ENCODE peak calls at places on chromosomes 6 and 20, in eight cellular contexts. A, N, S, T, K, M, J and E are unnamed samples.

GRCh38 chr20:44092551-44093248 is 94.3 kb downstream of the JPH2 start:
- DNase-seq in M (peak), K (peak), N (no peak), S (peak), T (peak), A (no peak), J (peak), E (no peak)

GRCh38 chr6:131061771-131062160 is 1.3 kb downstream of the EPB41L2 start:
- DNase-seq in T (peak), J (no peak), M (no peak), N (no peak), A (no peak), K (no peak), S (no peak), E (no peak)

GRCh38 chr20:25508083-25508770 is 77.1 kb downstream of the NINL start:
- DNase-seq in N (no peak), A (no peak), J (no peak), K (no peak), T (no peak), M (no peak), S (no peak), E (no peak)

GRCh38 chr6:167409689-167410088 is 84.8 kb downstream of the TTLL2 start:
- DNase-seq in S (no peak), N (no peak), A (no peak), J (no peak), T (no peak), K (no peak), M (no peak), E (no peak)

GRCh38 chr6:42727084-42727601 is 4.7 kb upstream of the PRPH2 start:
- DNase-seq in K (no peak), T (peak), N (no peak), M (no peak), S (peak), A (no peak), J (no peak), E (no peak)

GRCh38 chr20:46268131-46268611 is 40.1 kb downstream of the CDH22 start:
- DNase-seq in T (no peak), K (peak), A (no peak), N (no peak), S (no peak), M (no peak), J (no peak), E (no peak)

GRCh38 chr20:52105573-52106422 is 85.8 kb downstream of the ZFP64 start:
- DNase-seq in N (no peak), J (peak), T (no peak), M (peak), A (no peak), S (no peak), K (no peak), E (no peak)

GRCh38 chr20:46394872-46395470 is 11.4 kb downstream of the ELMO2 start:
- DNase-seq in A (no peak), T (no peak), N (no peak), J (no peak), M (no peak), K (no peak), S (no peak), E (no peak)

GRCh38 chr6:112298816-112299281 is 44.5 kb upstream of the LAMA4 start:
- DNase-seq in S (no peak), J (no peak), A (no peak), N (peak), K (no peak), M (no peak), T (no peak), E (no peak)

GRCh38 chr6:152401978-152402377 is 235.2 kb downstream of the SYNE1 start:
- DNase-seq in T (no peak), M (no peak), S (no peak), J (no peak), A (no peak), K (no peak), N (peak), E (no peak)

GRCh38 chr6:48080227-48081009 is 30.6 kb downstream of the PTCHD4 start:
- DNase-seq in S (no peak), J (peak), N (no peak), A (no peak), M (no peak), K (no peak), T (no peak), E (no peak)

GRCh38 chr6:110125361-110125760 is 54.1 kb downstream of the WASF1 start:
- DNase-seq in T (no peak), S (no peak), J (no peak), N (no peak), A (no peak), K (no peak), M (no peak), E (no peak)

GRCh38 chr6:34664270-34664971 is 32.1 kb downstream of the ILRUN start:
- DNase-seq in T (no peak), S (no peak), J (no peak), M (no peak), A (no peak), N (no peak), K (no peak), E (no peak)

GRCh38 chr6:150252714-150253444 is 110.0 kb downstream of the PPP1R14C start:
- DNase-seq in S (no peak), M (no peak), J (no peak), K (no peak), T (peak), N (no peak), A (no peak), E (no peak)

GRCh38 chr6:90894285-90895144 is 307.6 kb upstream of the MAP3K7 start:
- DNase-seq in N (no peak), J (no peak), T (no peak), A (no peak), K (no peak), S (no peak), M (no peak), E (no peak)